ENCODE peak calls at places on chromosome 21, in four cellular contexts. Q is cardiac fibroblast, R is Right ventricle myocardium inferior, J is glutamatergic neuron. K is an unnamed sample.
A peak's percentile ranks its signal among the peaks of the same experiment; 100 is the strongest.

GRCh38 chr21:15414057-15414456 is 315.7 kb upstream of the USP25 start:
- DNase-seq in Q (no peak), R (no peak), J (no peak), K (no peak)

GRCh38 chr21:27606422-27606821 is 639.5 kb upstream of the ADAMTS5 start:
- DNase-seq in J (no peak), Q (no peak), R (no peak), K (no peak)

GRCh38 chr21:46604975-46605758 is at the start of gene S100B:
- DNase-seq in J (peak; percentile 43), R (no peak), Q (no peak), K (no peak)

GRCh38 chr21:26469789-26470188 is 103.3 kb downstream of the CYYR1 start:
- DNase-seq in R (no peak), J (no peak), Q (peak; percentile 75), K (no peak)

GRCh38 chr21:45508607-45509565 is 33.4 kb downstream of the SLC19A1 start:
- DNase-seq in Q (no peak), R (peak; percentile 58), J (peak; percentile 17), K (peak; percentile 30)

GRCh38 chr21:38804030-38804616 is 1.6 kb upstream of the ETS2 start:
- DNase-seq in R (no peak), Q (no peak), J (no peak), K (no peak)

GRCh38 chr21:33998402-33998801 is 75.0 kb upstream of the MRPS6 start:
- DNase-seq in Q (no peak), J (no peak), R (no peak), K (no peak)

GRCh38 chr21:38761531-38761930 is 44.2 kb upstream of the ETS2 start:
- DNase-seq in R (no peak), J (no peak), Q (peak; percentile 43), K (no peak)

GRCh38 chr21:16117851-16118592 is 388.2 kb downstream of the USP25 start:
- DNase-seq in J (no peak), R (no peak), Q (peak; percentile 63), K (no peak)